ENCODE peak calls at places on chromosome X, in eight cellular contexts. One of them, this sample, is unnamed.

GRCh38 chrX:118325453-118325852 is 20.5 kb upstream of the WDR44 start:
- DNase-seq in heart right ventricle: no peak
- DNase-seq in neural progenitor cell: no peak
- DNase-seq in HFF-Myc: no peak
- DNase-seq in astrocyte: no peak
- DNase-seq in tibial nerve: no peak
- DNase-seq in SK-N-SH: no peak
- DNase-seq in lung: no peak
- DNase-seq in this sample: no peak

GRCh38 chrX:119885554-119886428 is 9.9 kb upstream of the AKAP14 start:
- DNase-seq in heart right ventricle: no peak
- DNase-seq in neural progenitor cell: no peak
- DNase-seq in HFF-Myc: no peak
- DNase-seq in astrocyte: no peak
- DNase-seq in tibial nerve: no peak
- DNase-seq in SK-N-SH: no peak
- DNase-seq in lung: no peak
- DNase-seq in this sample: no peak

GRCh38 chrX:106178826-106179225 is 10.7 kb downstream of the PWWP3B start:
- DNase-seq in heart right ventricle: no peak
- DNase-seq in neural progenitor cell: no peak
- DNase-seq in HFF-Myc: no peak
- DNase-seq in astrocyte: no peak
- DNase-seq in tibial nerve: no peak
- DNase-seq in SK-N-SH: no peak
- DNase-seq in lung: no peak
- DNase-seq in this sample: no peak

GRCh38 chrX:34656842-34657780 is at the start of gene TMEM47:
- DNase-seq in heart right ventricle: peak; percentile 78
- DNase-seq in neural progenitor cell: peak; percentile 98
- DNase-seq in HFF-Myc: no peak
- DNase-seq in astrocyte: peak; percentile 44
- DNase-seq in tibial nerve: peak; percentile 30
- DNase-seq in SK-N-SH: peak; percentile 75
- DNase-seq in lung: peak; percentile 38
- DNase-seq in this sample: no peak

GRCh38 chrX:44202596-44202995 is 140.9 kb downstream of the EFHC2 start:
- DNase-seq in heart right ventricle: no peak
- DNase-seq in neural progenitor cell: no peak
- DNase-seq in HFF-Myc: no peak
- DNase-seq in astrocyte: no peak
- DNase-seq in tibial nerve: no peak
- DNase-seq in SK-N-SH: no peak
- DNase-seq in lung: no peak
- DNase-seq in this sample: no peak

GRCh38 chrX:53116101-53116500 is 22.2 kb downstream of the KANTR start:
- DNase-seq in heart right ventricle: no peak
- DNase-seq in neural progenitor cell: no peak
- DNase-seq in HFF-Myc: no peak
- DNase-seq in astrocyte: peak; percentile 77
- DNase-seq in tibial nerve: no peak
- DNase-seq in SK-N-SH: no peak
- DNase-seq in lung: no peak
- DNase-seq in this sample: no peak

GRCh38 chrX:129529685-129530281 is 6.5 kb upstream of the SMARCA1 start:
- DNase-seq in heart right ventricle: no peak
- DNase-seq in neural progenitor cell: no peak
- DNase-seq in HFF-Myc: no peak
- DNase-seq in astrocyte: peak; percentile 28
- DNase-seq in tibial nerve: no peak
- DNase-seq in SK-N-SH: peak; percentile 17
- DNase-seq in lung: no peak
- DNase-seq in this sample: no peak

GRCh38 chrX:131821945-131822622 is 201.0 kb upstream of the STK26 start:
- DNase-seq in heart right ventricle: no peak
- DNase-seq in neural progenitor cell: no peak
- DNase-seq in HFF-Myc: no peak
- DNase-seq in astrocyte: peak; percentile 59
- DNase-seq in tibial nerve: no peak
- DNase-seq in SK-N-SH: peak; percentile 67
- DNase-seq in lung: peak; percentile 85
- DNase-seq in this sample: no peak

GRCh38 chrX:42149786-42150185 is 226.4 kb upstream of the CASK start:
- DNase-seq in heart right ventricle: no peak
- DNase-seq in neural progenitor cell: no peak
- DNase-seq in HFF-Myc: peak; percentile 12
- DNase-seq in astrocyte: no peak
- DNase-seq in tibial nerve: no peak
- DNase-seq in SK-N-SH: no peak
- DNase-seq in lung: no peak
- DNase-seq in this sample: no peak

GRCh38 chrX:129979207-129979920 is 3.1 kb upstream of the BCORL1 start:
- DNase-seq in heart right ventricle: no peak
- DNase-seq in neural progenitor cell: peak; percentile 51
- DNase-seq in HFF-Myc: no peak
- DNase-seq in astrocyte: no peak
- DNase-seq in tibial nerve: no peak
- DNase-seq in SK-N-SH: no peak
- DNase-seq in lung: no peak
- DNase-seq in this sample: no peak

GRCh38 chrX:17521871-17522693 is 147.1 kb downstream of the NHS start:
- DNase-seq in heart right ventricle: peak; percentile 16
- DNase-seq in neural progenitor cell: peak; percentile 49
- DNase-seq in HFF-Myc: peak; percentile 36
- DNase-seq in astrocyte: peak; percentile 53
- DNase-seq in tibial nerve: no peak
- DNase-seq in SK-N-SH: peak; percentile 62
- DNase-seq in lung: no peak
- DNase-seq in this sample: no peak

GRCh38 chrX:11100281-11101035 is 10.7 kb upstream of the HCCS start:
- DNase-seq in heart right ventricle: no peak
- DNase-seq in neural progenitor cell: peak; percentile 59
- DNase-seq in HFF-Myc: no peak
- DNase-seq in astrocyte: peak; percentile 68
- DNase-seq in tibial nerve: no peak
- DNase-seq in SK-N-SH: peak; percentile 34
- DNase-seq in lung: no peak
- DNase-seq in this sample: peak; percentile 31

GRCh38 chrX:119238557-119238956 is 2.5 kb downstream of the PGRMC1 start:
- DNase-seq in heart right ventricle: no peak
- DNase-seq in neural progenitor cell: peak; percentile 3
- DNase-seq in HFF-Myc: no peak
- DNase-seq in astrocyte: peak; percentile 13
- DNase-seq in tibial nerve: no peak
- DNase-seq in SK-N-SH: no peak
- DNase-seq in lung: no peak
- DNase-seq in this sample: no peak

GRCh38 chrX:3250946-3251345 is 95.5 kb downstream of the MXRA5 start:
- DNase-seq in heart right ventricle: no peak
- DNase-seq in neural progenitor cell: no peak
- DNase-seq in HFF-Myc: no peak
- DNase-seq in astrocyte: peak; percentile 28
- DNase-seq in tibial nerve: no peak
- DNase-seq in SK-N-SH: no peak
- DNase-seq in lung: no peak
- DNase-seq in this sample: no peak

GRCh38 chrX:65406532-65406931 is 128.1 kb downstream of the LAS1L start:
- DNase-seq in heart right ventricle: peak; percentile 9
- DNase-seq in neural progenitor cell: peak; percentile 2
- DNase-seq in HFF-Myc: no peak
- DNase-seq in astrocyte: no peak
- DNase-seq in tibial nerve: no peak
- DNase-seq in SK-N-SH: no peak
- DNase-seq in lung: no peak
- DNase-seq in this sample: no peak

GRCh38 chrX:78769356-78769755 is 21.8 kb downstream of the LPAR4 start:
- DNase-seq in heart right ventricle: no peak
- DNase-seq in neural progenitor cell: no peak
- DNase-seq in HFF-Myc: no peak
- DNase-seq in astrocyte: no peak
- DNase-seq in tibial nerve: no peak
- DNase-seq in SK-N-SH: no peak
- DNase-seq in lung: no peak
- DNase-seq in this sample: no peak

GRCh38 chrX:136032370-136032769 is 47.1 kb downstream of the SLC9A6 start:
- DNase-seq in heart right ventricle: no peak
- DNase-seq in neural progenitor cell: no peak
- DNase-seq in HFF-Myc: no peak
- DNase-seq in astrocyte: no peak
- DNase-seq in tibial nerve: no peak
- DNase-seq in SK-N-SH: no peak
- DNase-seq in lung: no peak
- DNase-seq in this sample: no peak

GRCh38 chrX:13287816-13288215 is 32.0 kb downstream of the ATXN3L start:
- DNase-seq in heart right ventricle: no peak
- DNase-seq in neural progenitor cell: no peak
- DNase-seq in HFF-Myc: no peak
- DNase-seq in astrocyte: peak; percentile 81
- DNase-seq in tibial nerve: no peak
- DNase-seq in SK-N-SH: no peak
- DNase-seq in lung: no peak
- DNase-seq in this sample: peak; percentile 64

GRCh38 chrX:110531873-110532272 is 173.2 kb downstream of the RTL9 start:
- DNase-seq in heart right ventricle: no peak
- DNase-seq in neural progenitor cell: no peak
- DNase-seq in HFF-Myc: no peak
- DNase-seq in astrocyte: peak; percentile 49
- DNase-seq in tibial nerve: no peak
- DNase-seq in SK-N-SH: no peak
- DNase-seq in lung: no peak
- DNase-seq in this sample: no peak

GRCh38 chrX:129785160-129785947 is 5.6 kb downstream of the SASH3 start:
- DNase-seq in heart right ventricle: no peak
- DNase-seq in neural progenitor cell: no peak
- DNase-seq in HFF-Myc: no peak
- DNase-seq in astrocyte: no peak
- DNase-seq in tibial nerve: no peak
- DNase-seq in SK-N-SH: no peak
- DNase-seq in lung: no peak
- DNase-seq in this sample: no peak

GRCh38 chrX:92247076-92247475 is 467.9 kb downstream of the PCDH11X start:
- DNase-seq in heart right ventricle: no peak
- DNase-seq in neural progenitor cell: no peak
- DNase-seq in HFF-Myc: no peak
- DNase-seq in astrocyte: peak; percentile 67
- DNase-seq in tibial nerve: no peak
- DNase-seq in SK-N-SH: no peak
- DNase-seq in lung: no peak
- DNase-seq in this sample: no peak

GRCh38 chrX:37783284-37783683 is 3.4 kb downstream of the CYBB start:
- DNase-seq in heart right ventricle: peak; percentile 7
- DNase-seq in neural progenitor cell: no peak
- DNase-seq in HFF-Myc: no peak
- DNase-seq in astrocyte: no peak
- DNase-seq in tibial nerve: no peak
- DNase-seq in SK-N-SH: no peak
- DNase-seq in lung: no peak
- DNase-seq in this sample: no peak

GRCh38 chrX:69096963-69097362 is 68.3 kb downstream of the PJA1 start:
- DNase-seq in heart right ventricle: no peak
- DNase-seq in neural progenitor cell: no peak
- DNase-seq in HFF-Myc: no peak
- DNase-seq in astrocyte: no peak
- DNase-seq in tibial nerve: no peak
- DNase-seq in SK-N-SH: peak; percentile 45
- DNase-seq in lung: no peak
- DNase-seq in this sample: no peak
- H3K4me3 ChIP-seq in heart right ventricle: no peak overlapping the region
- H3K4me3 ChIP-seq in neural progenitor cell: no peak overlapping the region
- H3K4me3 ChIP-seq in HFF-Myc: no peak overlapping the region
- H3K4me3 ChIP-seq in astrocyte: no peak overlapping the region
- H3K4me3 ChIP-seq in tibial nerve: no peak overlapping the region
- H3K4me3 ChIP-seq in SK-N-SH: no peak overlapping the region
- H3K4me3 ChIP-seq in lung: no peak overlapping the region
- H3K4me3 ChIP-seq in this sample: no peak overlapping the region

DNA sequence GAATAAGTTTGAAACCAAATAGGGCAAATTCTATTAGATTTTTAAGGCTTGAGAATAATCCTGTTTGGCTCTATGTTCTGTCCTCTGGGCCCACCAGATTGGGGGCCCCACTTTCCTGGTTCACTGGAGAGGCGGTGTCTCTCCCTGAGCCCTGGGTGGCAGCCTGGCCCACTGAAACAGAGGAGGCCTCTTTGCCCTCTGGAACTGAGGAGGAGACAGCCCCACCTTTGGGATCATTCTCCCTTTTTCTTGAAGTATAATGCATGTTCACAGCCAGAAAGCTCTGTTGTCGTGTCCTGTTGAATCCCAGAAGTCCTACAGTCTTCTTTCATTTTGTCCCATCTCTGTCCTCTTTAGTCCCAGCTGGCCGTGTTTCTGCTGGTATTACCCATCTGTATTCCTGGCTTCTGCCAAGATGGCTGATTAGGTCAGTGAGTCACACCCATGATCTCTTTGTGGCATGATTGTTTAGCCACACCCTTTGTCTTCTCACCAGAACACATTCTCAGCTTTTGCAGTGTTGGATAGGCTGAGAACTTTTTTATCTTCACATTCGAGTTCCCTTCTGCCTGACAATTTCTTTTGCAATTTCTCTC is 8.1 kb upstream of the TBC1D25 start:
- DNase-seq in heart right ventricle: no peak
- DNase-seq in neural progenitor cell: no peak
- DNase-seq in HFF-Myc: peak; percentile 42
- DNase-seq in astrocyte: peak; percentile 82
- DNase-seq in tibial nerve: no peak
- DNase-seq in SK-N-SH: no peak
- DNase-seq in lung: no peak
- DNase-seq in this sample: no peak
- TF ChIP-seq CTCF in heart right ventricle: no peak
- TF ChIP-seq CTCF in neural progenitor cell: no peak
- TF ChIP-seq CTCF in HFF-Myc: no peak
- TF ChIP-seq CTCF in astrocyte: no peak
- TF ChIP-seq CTCF in tibial nerve: no peak
- TF ChIP-seq CTCF in SK-N-SH: no peak
- TF ChIP-seq CTCF in lung: no peak
- TF ChIP-seq CTCF in this sample: no peak

GRCh38 chrX:71215335-71215912 is 7.6 kb upstream of the GJB1 start:
- DNase-seq in heart right ventricle: no peak
- DNase-seq in neural progenitor cell: no peak
- DNase-seq in HFF-Myc: no peak
- DNase-seq in astrocyte: no peak
- DNase-seq in tibial nerve: no peak
- DNase-seq in SK-N-SH: no peak
- DNase-seq in lung: no peak
- DNase-seq in this sample: no peak
- H3K4me3 ChIP-seq in heart right ventricle: no peak overlapping the region
- H3K4me3 ChIP-seq in neural progenitor cell: no peak overlapping the region
- H3K4me3 ChIP-seq in HFF-Myc: no peak overlapping the region
- H3K4me3 ChIP-seq in astrocyte: no peak overlapping the region
- H3K4me3 ChIP-seq in tibial nerve: no peak overlapping the region
- H3K4me3 ChIP-seq in SK-N-SH: no peak overlapping the region
- H3K4me3 ChIP-seq in lung: no peak overlapping the region
- H3K4me3 ChIP-seq in this sample: no peak overlapping the region

DNA sequence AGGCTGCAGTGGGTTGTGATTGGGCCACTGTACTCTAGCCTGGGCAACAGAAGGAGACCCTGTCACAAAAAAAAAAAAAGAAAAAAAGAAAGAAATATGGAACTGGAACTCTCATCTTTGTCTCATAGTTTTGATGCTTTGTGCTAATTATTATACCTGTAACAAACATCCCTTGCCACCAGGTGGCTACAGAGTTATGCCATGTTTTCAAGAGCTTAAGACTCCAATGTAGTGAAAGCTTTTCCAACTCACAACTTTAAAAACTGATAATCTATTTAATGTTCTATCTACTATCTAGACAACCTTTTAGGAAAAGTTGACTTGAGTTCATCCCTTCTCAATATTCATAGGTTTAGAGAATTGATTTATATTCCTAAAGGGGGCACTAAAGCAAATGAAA is 42.4 kb downstream of the HTR2C start:
- DNase-seq in heart right ventricle: no peak
- DNase-seq in neural progenitor cell: peak; percentile 39
- DNase-seq in HFF-Myc: no peak
- DNase-seq in astrocyte: no peak
- DNase-seq in tibial nerve: no peak
- DNase-seq in SK-N-SH: peak; percentile 12
- DNase-seq in lung: no peak
- DNase-seq in this sample: no peak
- TF ChIP-seq CTCF in heart right ventricle: peak; percentile 37
- TF ChIP-seq CTCF in neural progenitor cell: peak; percentile 69
- TF ChIP-seq CTCF in HFF-Myc: peak; percentile 5
- TF ChIP-seq CTCF in astrocyte: peak; percentile 11
- TF ChIP-seq CTCF in tibial nerve: no peak
- TF ChIP-seq CTCF in SK-N-SH: peak; percentile 66
- TF ChIP-seq CTCF in lung: no peak
- TF ChIP-seq CTCF in this sample: peak; percentile 59